ENCODE peak calls at places on chromosomes 13 and 19, in five cellular contexts. One of them, this sample, is unnamed.

GRCh38 chr13:67076378-67076777 is 153.8 kb downstream of the PCDH9 start:
- DNase-seq in ovary: no peak
- DNase-seq in thoracic aorta: no peak
- DNase-seq in HCEC 1CT: no peak
- DNase-seq in amniotic stem cell: no peak
- DNase-seq in this sample: no peak

GRCh38 chr19:4343845-4344713 is 717 bp downstream of the MPND start:
- DNase-seq in HCEC 1CT: no peak
- DNase-seq in ovary: no peak
- DNase-seq in amniotic stem cell: no peak
- DNase-seq in thoracic aorta: no peak
- DNase-seq in this sample: peak

GRCh38 chr13:45055902-45056648 is 64.2 kb upstream of the GTF2F2 start:
- DNase-seq in amniotic stem cell: no peak
- DNase-seq in ovary: peak
- DNase-seq in HCEC 1CT: peak
- DNase-seq in thoracic aorta: no peak
- DNase-seq in this sample: peak

GRCh38 chr19:15114153-15114540 is 6.9 kb downstream of the SYDE1 start:
- DNase-seq in HCEC 1CT: peak
- DNase-seq in thoracic aorta: no peak
- DNase-seq in ovary: no peak
- DNase-seq in amniotic stem cell: no peak
- DNase-seq in this sample: peak

GRCh38 chr13:36082806-36083205 is 48.4 kb downstream of the DCLK1 start:
- DNase-seq in ovary: no peak
- DNase-seq in thoracic aorta: no peak
- DNase-seq in amniotic stem cell: no peak
- DNase-seq in HCEC 1CT: no peak
- DNase-seq in this sample: no peak

GRCh38 chr19:7294571-7295212 is 478 bp upstream of the INSR start:
- DNase-seq in thoracic aorta: peak
- DNase-seq in amniotic stem cell: no peak
- DNase-seq in ovary: peak
- DNase-seq in HCEC 1CT: no peak
- DNase-seq in this sample: peak

GRCh38 chr13:73497430-73497829 is 438.6 kb downstream of the KLF5 start:
- DNase-seq in thoracic aorta: no peak
- DNase-seq in HCEC 1CT: no peak
- DNase-seq in amniotic stem cell: no peak
- DNase-seq in ovary: no peak
- DNase-seq in this sample: no peak

GRCh38 chr13:30569901-30570576 is 47.7 kb upstream of the USPL1 start:
- DNase-seq in ovary: no peak
- DNase-seq in HCEC 1CT: peak
- DNase-seq in thoracic aorta: peak
- DNase-seq in amniotic stem cell: peak
- DNase-seq in this sample: peak

GRCh38 chr19:21508198-21508597 is 2.8 kb downstream of the ZNF429 start:
- DNase-seq in thoracic aorta: no peak
- DNase-seq in ovary: no peak
- DNase-seq in HCEC 1CT: no peak
- DNase-seq in amniotic stem cell: no peak
- DNase-seq in this sample: no peak

GRCh38 chr19:3054265-3054971 is 7.9 kb downstream of the TLE5 start:
- DNase-seq in thoracic aorta: no peak
- DNase-seq in ovary: no peak
- DNase-seq in amniotic stem cell: no peak
- DNase-seq in HCEC 1CT: no peak
- DNase-seq in this sample: no peak

GRCh38 chr19:32318884-32319520 is 26.4 kb upstream of the ZNF507 start:
- DNase-seq in thoracic aorta: no peak
- DNase-seq in amniotic stem cell: no peak
- DNase-seq in HCEC 1CT: no peak
- DNase-seq in ovary: no peak
- DNase-seq in this sample: no peak

GRCh38 chr19:36547001-36547732 is 19.1 kb upstream of the ZNF260 start:
- DNase-seq in amniotic stem cell: no peak
- DNase-seq in ovary: no peak
- DNase-seq in HCEC 1CT: no peak
- DNase-seq in thoracic aorta: no peak
- DNase-seq in this sample: no peak

GRCh38 chr19:38616265-38616664 is 1.5 kb downstream of the MAP4K1 start:
- DNase-seq in amniotic stem cell: no peak
- DNase-seq in thoracic aorta: no peak
- DNase-seq in ovary: no peak
- DNase-seq in HCEC 1CT: no peak
- DNase-seq in this sample: no peak